ENCODE peak calls at places on chromosome 22, in five cellular contexts. I is CD4-positive, CD25-positive, alpha-beta regulatory T cell; B is left ventricle myocardium inferior; M is body of pancreas; P is GM06990. X is an unnamed sample. For H3K27me3, the result is how much of the 10 kb centered on the place peaks cover.

GRCh38 chr22:20238567-20239062 is 29.5 kb downstream of the RTN4R start:
- DNase-seq in I (peak), B (no peak), P (peak), M (peak), X (peak)

GRCh38 chr22:27880778-27881394 is 38.2 kb downstream of the PITPNB start:
- DNase-seq in I (peak), P (no peak), M (peak), B (no peak), X (no peak)

GRCh38 chr22:38565441-38565840 is 4.5 kb downstream of the DMC1 start:
- DNase-seq in P (no peak), M (no peak), B (no peak), I (no peak), X (no peak)

GRCh38 chr22:48704335-48704734 is 1123.3 kb downstream of the BRD1 start:
- DNase-seq in I (no peak), B (peak), M (no peak), P (no peak), X (no peak)

GRCh38 chr22:21837184-21837979 is 30.1 kb downstream of the MAPK1 start:
- DNase-seq in I (no peak), B (no peak), P (no peak), M (no peak), X (no peak)

GRCh38 chr22:32048069-32048468 is 5.0 kb downstream of the SLC5A1 start:
- DNase-seq in I (no peak), P (no peak), M (no peak), B (peak), X (no peak)

GRCh38 chr22:19799322-19800190 is 39.0 kb downstream of the TBX1 start:
- DNase-seq in P (no peak), M (no peak), B (peak), I (no peak), X (peak)

GRCh38 chr22:30205281-30206115 is 41.1 kb downstream of the LIF start:
- DNase-seq in I (no peak), P (no peak), B (peak), M (no peak), X (no peak)

GRCh38 chr22:19174106-19175025 is 4.2 kb downstream of the SLC25A1 start:
- DNase-seq in P (no peak), M (peak), B (no peak), I (no peak), X (no peak)

GRCh38 chr22:16917144-16918003 is 90.6 kb downstream of the GAB4 start:
- DNase-seq in P (peak), M (peak), B (peak), I (peak), X (peak)

GRCh38 chr22:24485608-24486007 is 9.5 kb upstream of the UPB1 start:
- DNase-seq in B (no peak), P (no peak), M (no peak), I (peak), X (no peak)

GRCh38 chr22:40462195-40462988 is 92.0 kb downstream of the SGSM3 start:
- DNase-seq in B (no peak), I (no peak), P (no peak), M (no peak), X (no peak)

GRCh38 chr22:40469181-40469580 is 98.8 kb downstream of the SGSM3 start:
- DNase-seq in B (no peak), M (no peak), I (no peak), P (no peak), X (no peak)

GRCh38 chr22:40463727-40464126 is 93.3 kb downstream of the SGSM3 start:
- DNase-seq in B (no peak), P (peak), M (no peak), I (peak), X (no peak)

GRCh38 chr22:40463017-40463631 is 92.7 kb downstream of the SGSM3 start:
- DNase-seq in M (no peak), P (peak), I (peak), B (no peak), X (no peak)

DNA sequence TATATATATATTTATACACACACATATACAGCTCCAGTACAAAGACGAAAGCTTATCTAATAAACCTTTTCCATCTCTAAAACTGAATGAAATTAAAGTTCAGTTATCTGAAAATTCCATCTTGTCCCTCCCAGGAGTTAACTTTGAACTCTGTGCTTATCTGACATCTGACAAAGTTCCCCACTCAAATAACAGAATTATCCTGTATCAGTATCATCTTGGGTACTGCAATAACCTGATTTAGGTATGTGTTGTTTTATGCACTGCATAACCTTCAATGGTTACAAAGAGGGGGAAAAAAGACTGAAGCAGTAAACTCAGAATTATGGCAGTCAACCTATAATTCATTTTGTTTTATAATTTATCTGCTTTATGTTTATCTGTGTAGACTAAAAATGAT is 96.6 kb downstream of the SGSM3 start:
- DNase-seq in B (no peak), I (no peak), M (no peak), P (no peak), X (no peak)
- H3K27me3 ChIP-seq in B (under half), I (under half), M (under half), P (under half), X (under half)

DNA sequence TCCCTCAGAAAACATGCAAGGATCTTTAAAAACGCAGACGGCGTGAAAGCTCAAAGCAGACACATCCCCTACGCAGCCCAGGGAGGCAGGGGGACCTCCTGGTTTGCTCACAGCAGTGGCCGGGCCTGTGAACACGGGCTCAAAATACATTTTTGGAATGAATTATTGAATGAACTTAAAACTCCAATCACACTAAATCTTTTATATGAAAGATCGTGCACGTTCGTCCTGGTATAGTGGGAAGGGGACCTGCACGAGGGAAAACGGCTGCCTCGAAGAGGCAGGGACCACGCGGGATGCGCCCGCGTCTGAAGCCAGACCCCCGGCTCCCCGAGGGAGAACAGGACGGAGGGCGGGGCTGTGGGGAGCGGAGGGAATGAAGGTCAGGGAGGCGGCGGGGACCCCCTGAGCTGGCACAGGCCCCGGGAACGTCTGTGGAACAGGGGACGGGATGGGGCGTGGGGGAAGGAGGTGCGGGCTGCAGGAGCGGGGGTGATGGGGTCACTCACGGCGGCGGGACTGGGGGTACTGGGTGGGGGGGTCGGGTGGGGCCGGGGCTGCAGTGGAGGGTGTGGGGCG is 1.3 kb upstream of the PANX2 start:
- DNase-seq in M (no peak), P (no peak), B (no peak), I (no peak), X (no peak)
- H3K27me3 ChIP-seq in M (under half), P (under half), B (half or more), I (under half), X (under half)

GRCh38 chr22:42280836-42281235 is 10.4 kb upstream of the TCF20 start:
- DNase-seq in M (no peak), P (no peak), I (no peak), B (peak), X (no peak)

GRCh38 chr22:42282252-42282942 is 11.9 kb upstream of the TCF20 start:
- DNase-seq in B (no peak), M (no peak), P (no peak), I (no peak), X (peak)

GRCh38 chr22:42280140-42280539 is 9.7 kb upstream of the TCF20 start:
- DNase-seq in B (no peak), I (no peak), M (no peak), P (no peak), X (no peak)

GRCh38 chr22:42281706-42282251 is 11.3 kb upstream of the TCF20 start:
- DNase-seq in P (no peak), B (no peak), M (no peak), I (no peak), X (no peak)

GRCh38 chr22:42281284-42281683 is 10.8 kb upstream of the TCF20 start:
- DNase-seq in P (no peak), M (no peak), I (no peak), B (peak), X (no peak)
- H3K27me3 ChIP-seq in P (under half), M (under half), I (under half), B (half or more), X (under half)

DNA sequence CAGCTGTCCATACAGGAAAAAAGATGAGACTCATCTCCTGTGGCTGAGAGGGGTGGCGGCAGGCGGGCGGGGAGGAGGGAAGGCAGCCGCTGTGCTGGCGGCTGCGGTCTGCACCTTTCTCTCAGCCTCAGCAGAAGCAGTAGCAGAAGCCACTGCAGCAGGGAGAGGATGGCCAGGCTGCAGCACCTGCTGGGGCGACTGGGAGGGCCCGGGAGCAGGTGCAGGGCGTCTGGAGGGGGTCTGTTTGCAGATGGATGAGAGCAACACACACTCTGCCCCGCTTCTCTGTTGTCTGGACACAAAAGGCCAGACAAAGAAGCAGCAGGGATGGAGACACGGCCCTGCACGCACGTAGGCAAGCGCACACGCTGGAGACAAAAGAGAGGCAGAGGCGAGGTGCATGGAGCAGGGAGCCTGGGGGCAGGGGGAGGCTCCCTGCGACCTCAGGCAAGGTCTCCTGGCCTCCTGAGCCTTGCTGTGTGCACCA is 9.3 kb upstream of the MIAT start:
- DNase-seq in P (no peak), B (no peak), I (peak), M (no peak), X (no peak)
- H3K27me3 ChIP-seq in P (under half), B (half or more), I (under half), M (under half), X (under half)

DNA sequence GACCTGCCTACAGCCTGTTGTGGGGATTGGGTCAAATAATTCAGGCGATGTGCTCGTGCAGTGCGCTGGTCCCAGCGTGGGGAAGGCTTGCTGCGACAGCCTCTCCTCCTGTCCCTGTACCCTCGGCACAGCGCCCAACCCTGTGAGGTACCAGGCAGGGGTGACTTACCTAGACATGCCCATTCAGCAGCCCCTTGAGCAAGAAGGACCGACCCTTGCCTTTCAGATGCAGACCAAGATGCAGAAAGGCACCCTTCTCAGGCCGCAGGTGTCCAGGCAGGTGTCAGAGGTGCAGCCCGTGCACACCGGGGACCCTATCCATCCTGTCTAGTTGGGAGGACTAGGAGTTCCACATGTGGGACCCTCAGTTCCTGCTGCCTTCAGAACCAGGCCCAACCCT is 102.7 kb downstream of the BCR start:
- DNase-seq in B (no peak), I (no peak), P (no peak), M (no peak), X (no peak)
- H3K27me3 ChIP-seq in B (under half), I (under half), P (under half), M (under half), X (under half)

GRCh38 chr22:44956835-44957234 is 53.0 kb downstream of the PHF21B start:
- DNase-seq in P (no peak), B (no peak), M (no peak), I (no peak), X (no peak)
- H3K27me3 ChIP-seq in P (under half), B (half or more), M (under half), I (under half), X (under half)

X was measured in lower lobe of right lung.